ENCODE peak calls at places on chromosome 1, in eight cellular contexts. H is hypothalamus; S is Panc1; Z is brain pericyte; B is GM10248; G is H1; O is left ventricle myocardium inferior; U is stimulated activated CD4-positive, alpha-beta T cell treated with anti-CD3 and anti-CD28 coated beads, Interleukin-12 subunit alpha, Interleukin-12 subunit beta, amount 100 ng/mL, for 4 hours. C is an unnamed sample.

GRCh38 chr1:44707959-44708831 is 22.8 kb downstream of the RNU5D-1 start:
- DNase-seq in H (no peak), S (no peak), Z (peak), B (peak), G (no peak), O (no peak), U (no peak), C (no peak)

GRCh38 chr1:94934551-94934950 is 7.6 kb upstream of the CNN3 start:
- DNase-seq in H (no peak), S (no peak), Z (no peak), B (no peak), G (no peak), O (no peak), U (no peak), C (no peak)

GRCh38 chr1:198830397-198830796 is 191.6 kb downstream of the PTPRC start:
- DNase-seq in H (no peak), S (no peak), Z (no peak), B (no peak), G (no peak), O (no peak), U (no peak), C (no peak)

GRCh38 chr1:154430903-154431302 is 25.8 kb downstream of the IL6R start:
- DNase-seq in H (no peak), S (no peak), Z (no peak), B (no peak), G (no peak), O (no peak), U (no peak), C (no peak)

GRCh38 chr1:230589951-230590350 is 52.3 kb upstream of the COG2 start:
- DNase-seq in H (no peak), S (no peak), Z (no peak), B (no peak), G (no peak), O (no peak), U (no peak), C (no peak)

GRCh38 chr1:220353229-220354012 is 81.2 kb upstream of the RAB3GAP2 start:
- DNase-seq in H (no peak), S (no peak), Z (no peak), B (no peak), G (no peak), O (no peak), U (no peak), C (no peak)

GRCh38 chr1:17181785-17182464 is 23.0 kb upstream of the PADI1 start:
- DNase-seq in H (no peak), S (no peak), Z (no peak), B (no peak), G (peak), O (no peak), U (no peak), C (no peak)

GRCh38 chr1:58899581-58900271 is 115.9 kb upstream of the JUN start:
- DNase-seq in H (no peak), S (no peak), Z (no peak), B (no peak), G (no peak), O (no peak), U (no peak), C (no peak)

GRCh38 chr1:55694297-55694696 is 479.1 kb upstream of the USP24 start:
- DNase-seq in H (no peak), S (no peak), Z (no peak), B (no peak), G (no peak), O (no peak), U (no peak), C (no peak)

GRCh38 chr1:34908369-34908768 is 21.1 kb downstream of the DLGAP3 start:
- DNase-seq in H (no peak), S (no peak), Z (no peak), B (no peak), G (no peak), O (no peak), U (no peak), C (no peak)

GRCh38 chr1:39525366-39526165 is 34.1 kb downstream of the BMP8A start:
- DNase-seq in H (no peak), S (no peak), Z (no peak), B (peak), G (no peak), O (no peak), U (no peak), C (no peak)

GRCh38 chr1:147722114-147722513 is 38.3 kb downstream of the GJA5 start:
- DNase-seq in H (no peak), S (no peak), Z (no peak), B (no peak), G (no peak), O (no peak), U (no peak), C (no peak)

GRCh38 chr1:229108598-229109201 is 162.2 kb upstream of the RAB4A start:
- DNase-seq in H (no peak), S (no peak), Z (no peak), B (no peak), G (no peak), O (no peak), U (no peak), C (no peak)

GRCh38 chr1:247906504-247907047 is 11.2 kb downstream of the OR2W3 start:
- DNase-seq in H (no peak), S (peak), Z (no peak), B (no peak), G (no peak), O (no peak), U (peak), C (no peak)

GRCh38 chr1:202078211-202078610 is 44.5 kb upstream of the GPR37L1 start:
- DNase-seq in H (no peak), S (no peak), Z (no peak), B (no peak), G (no peak), O (no peak), U (no peak), C (no peak)

GRCh38 chr1:238690415-238690814 is 696.0 kb upstream of the CHRM3 start:
- DNase-seq in H (no peak), S (no peak), Z (no peak), B (no peak), G (no peak), O (no peak), U (no peak), C (no peak)

GRCh38 chr1:42380617-42381423 is at the start of gene RIMKLA:
- DNase-seq in H (peak), S (no peak), Z (no peak), B (peak), G (peak), O (peak), U (peak), C (peak)

GRCh38 chr1:45522324-45523104 is 830 bp upstream of the PRDX1 start:
- DNase-seq in H (no peak), S (no peak), Z (no peak), B (no peak), G (no peak), O (no peak), U (no peak), C (no peak)

GRCh38 chr1:116261227-116261626 is 111.8 kb upstream of the ATP1A1 start:
- DNase-seq in H (no peak), S (no peak), Z (no peak), B (no peak), G (no peak), O (no peak), U (no peak), C (no peak)

GRCh38 chr1:1111516-1112236 is 4.2 kb downstream of the C1orf159 start:
- DNase-seq in H (no peak), S (no peak), Z (no peak), B (no peak), G (no peak), O (peak), U (no peak), C (no peak)

GRCh38 chr1:72229893-72230292 is 52.4 kb downstream of the NEGR1 start:
- DNase-seq in H (no peak), S (no peak), Z (no peak), B (no peak), G (no peak), O (no peak), U (no peak), C (no peak)

GRCh38 chr1:203268901-203269653 is 36.2 kb upstream of the BTG2 start:
- DNase-seq in H (no peak), S (peak), Z (no peak), B (peak), G (peak), O (no peak), U (no peak), C (peak)

GRCh38 chr1:45103534-45103933 is 91.5 kb downstream of the UROD start:
- DNase-seq in H (no peak), S (no peak), Z (no peak), B (no peak), G (no peak), O (no peak), U (no peak), C (no peak)

C was measured in nucleus accumbens.